ENCODE peak calls at places on chromosomes 13 and 19, in four cellular contexts. L is HepG2, C is K562, D is GM12878. T is an unnamed sample.

GRCh38 chr13:33281951-33282595 is 3.5 kb downstream of the STARD13 start:
- DNase-seq in L (no peak), C (no peak), D (no peak), T (no peak)

GRCh38 chr13:85970727-85971126 is 171.5 kb upstream of the SLITRK6 start:
- DNase-seq in L (no peak), C (no peak), D (no peak), T (no peak)

GRCh38 chr13:106291006-106291405 is 244.5 kb downstream of the EFNB2 start:
- DNase-seq in L (no peak), C (no peak), D (no peak), T (no peak)

GRCh38 chr13:56314755-56315154 is 826.0 kb upstream of the PRR20A start:
- DNase-seq in L (no peak), C (no peak), D (no peak), T (no peak)

GRCh38 chr13:43425234-43425633 is 361.5 kb downstream of the ENOX1 start:
- DNase-seq in L (no peak), C (no peak), D (no peak), T (no peak)

GRCh38 chr13:38602261-38602660 is 84.6 kb upstream of the FREM2 start:
- DNase-seq in L (no peak), C (peak), D (no peak), T (no peak)

GRCh38 chr13:25973085-25973484 is 78.7 kb downstream of the SHISA2 start:
- DNase-seq in L (no peak), C (no peak), D (no peak), T (no peak)

GRCh38 chr13:93745884-93746283 is 519.3 kb downstream of the GPC6 start:
- DNase-seq in L (peak), C (no peak), D (no peak), T (no peak)

GRCh38 chr13:105763851-105764250 is 771.6 kb downstream of the EFNB2 start:
- DNase-seq in L (no peak), C (no peak), D (no peak), T (no peak)

GRCh38 chr13:100983111-100983510 is 308.5 kb upstream of the TMTC4 start:
- DNase-seq in L (no peak), C (no peak), D (no peak), T (no peak)

GRCh38 chr19:42023121-42023942 is 29.3 kb upstream of the ATP1A3 start:
- DNase-seq in L (peak), C (peak), D (no peak), T (peak)

GRCh38 chr13:99655351-99656091 is 154.2 kb downstream of the TM9SF2 start:
- DNase-seq in L (peak), C (no peak), D (no peak), T (no peak)

GRCh38 chr19:6253886-6254285 is 25.9 kb downstream of the MLLT1 start:
- DNase-seq in L (no peak), C (no peak), D (no peak), T (no peak)

GRCh38 chr13:89878904-89879303 is 1468.6 kb upstream of the MIR17HG start:
- DNase-seq in L (no peak), C (no peak), D (no peak), T (no peak)

GRCh38 chr19:39916851-39917396 is 17.5 kb downstream of the FCGBP start:
- DNase-seq in L (no peak), C (peak), D (no peak), T (no peak)

GRCh38 chr13:45538382-45538781 is 73.6 kb downstream of the COG3 start:
- DNase-seq in L (no peak), C (no peak), D (no peak), T (no peak)

GRCh38 chr13:31027136-31027535 is 94.7 kb downstream of the TEX26 start:
- DNase-seq in L (no peak), C (no peak), D (no peak), T (no peak)

GRCh38 chr13:48532146-48532472 is 771 bp downstream of the RCBTB2 start:
- DNase-seq in L (no peak), C (no peak), D (peak), T (peak)

GRCh38 chr13:61110804-61111203 is 304.8 kb downstream of the PCDH20 start:
- DNase-seq in L (no peak), C (no peak), D (no peak), T (no peak)

GRCh38 chr13:36778083-36778671 is 40.8 kb upstream of the RFXAP start:
- DNase-seq in L (peak), C (no peak), D (peak), T (peak)

GRCh38 chr13:112940236-112940635 is 28.8 kb upstream of the MCF2L start:
- DNase-seq in L (no peak), C (no peak), D (no peak), T (no peak)

GRCh38 chr13:96821971-96822370 is 172.3 kb downstream of the OXGR1 start:
- DNase-seq in L (no peak), C (no peak), D (no peak), T (no peak)

GRCh38 chr13:45258339-45258685 is 57.5 kb upstream of the KCTD4 start:
- DNase-seq in L (peak), C (no peak), D (no peak), T (no peak)

GRCh38 chr13:91313103-91313502 is 34.4 kb upstream of the MIR17HG start:
- DNase-seq in L (peak), C (no peak), D (no peak), T (no peak)

GRCh38 chr13:73576291-73576690 is 517.5 kb downstream of the KLF5 start:
- DNase-seq in L (no peak), C (no peak), D (no peak), T (no peak)

GRCh38 chr19:39539165-39539518 is 819 bp downstream of the EID2 start:
- DNase-seq in L (peak), C (peak), D (no peak), T (no peak)

GRCh38 chr13:23639672-23640275 is 69.6 kb downstream of the TNFRSF19 start:
- DNase-seq in L (no peak), C (no peak), D (no peak), T (no peak)

GRCh38 chr19:2827022-2827421 is 7.4 kb downstream of the ZNF554 start:
- DNase-seq in L (no peak), C (no peak), D (no peak), T (no peak)

GRCh38 chr13:42190529-42190928 is 81.4 kb upstream of the AKAP11 start:
- DNase-seq in L (no peak), C (no peak), D (no peak), T (no peak)

GRCh38 chr19:4575267-4575793 is 15.8 kb upstream of the SEMA6B start:
- DNase-seq in L (peak), C (peak), D (no peak), T (peak)

GRCh38 chr19:7700128-7700470 is 1.8 kb downstream of the FCER2 start:
- DNase-seq in L (no peak), C (no peak), D (no peak), T (no peak)

GRCh38 chr19:6378036-6378435 is 2.3 kb upstream of the PSPN start:
- DNase-seq in L (no peak), C (no peak), D (no peak), T (no peak)

GRCh38 chr13:94318418-94318817 is 161.1 kb downstream of the DCT start:
- DNase-seq in L (no peak), C (no peak), D (no peak), T (no peak)

GRCh38 chr19:5805465-5806132 is 732 bp downstream of the NRTN start:
- DNase-seq in L (peak), C (peak), D (no peak), T (peak)

GRCh38 chr13:49308104-49308875 is 60.6 kb downstream of the CDADC1 start:
- DNase-seq in L (peak), C (no peak), D (no peak), T (no peak)

GRCh38 chr19:28242317-28242927 is 970.5 kb downstream of the UQCRFS1 start:
- DNase-seq in L (no peak), C (peak), D (no peak), T (peak)

GRCh38 chr19:45402469-45403070 is 2.3 kb downstream of the PPP1R13L start:
- DNase-seq in L (no peak), C (peak), D (no peak), T (peak)

DNA sequence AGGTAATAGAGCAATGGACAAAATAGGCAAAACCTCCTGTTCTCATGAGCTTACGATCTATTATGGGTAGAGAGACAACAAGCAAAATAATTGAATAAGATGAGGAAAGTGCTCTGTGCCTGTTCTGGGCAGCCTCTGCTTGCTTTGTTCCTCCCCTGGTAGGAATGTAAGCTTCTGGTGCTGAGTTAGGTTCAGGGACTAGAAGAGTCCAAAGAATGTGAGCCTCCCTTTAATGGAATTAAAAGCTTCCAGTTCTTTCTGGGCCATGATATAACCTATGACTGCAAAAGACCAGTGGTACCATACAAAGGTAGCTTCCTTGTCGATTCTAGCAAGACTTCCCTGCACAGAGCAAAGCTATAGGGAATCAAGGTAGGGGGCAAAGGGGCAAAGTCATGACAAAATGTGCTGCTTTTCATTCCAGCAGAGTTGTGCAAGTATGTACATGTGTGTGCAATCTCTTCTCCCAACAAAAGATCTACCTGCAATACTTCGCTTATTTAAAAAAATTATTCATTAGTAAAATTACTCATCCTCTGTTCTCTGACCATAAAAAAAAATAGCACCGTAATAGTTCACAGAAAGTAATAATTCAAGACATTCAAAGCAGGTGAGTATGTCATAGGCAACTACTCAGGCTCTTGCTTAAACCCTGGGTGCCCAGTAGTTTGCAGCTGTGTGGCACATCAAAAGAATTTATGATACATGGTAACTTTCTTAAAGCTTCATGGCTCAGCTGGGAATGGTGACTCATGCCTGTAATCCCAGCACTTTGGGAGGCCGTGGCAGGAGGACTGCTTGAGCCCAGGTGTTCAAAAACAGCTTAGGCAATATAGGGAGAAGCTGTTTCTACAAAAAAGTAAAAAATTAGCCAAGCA is 21.4 kb downstream of the ACOD1 start:
- DNase-seq in L (no peak), C (no peak), D (no peak), T (no peak)
- TF ChIP-seq TCF7 in L (no peak), C (no peak), D (no peak), T (no peak)

DNA sequence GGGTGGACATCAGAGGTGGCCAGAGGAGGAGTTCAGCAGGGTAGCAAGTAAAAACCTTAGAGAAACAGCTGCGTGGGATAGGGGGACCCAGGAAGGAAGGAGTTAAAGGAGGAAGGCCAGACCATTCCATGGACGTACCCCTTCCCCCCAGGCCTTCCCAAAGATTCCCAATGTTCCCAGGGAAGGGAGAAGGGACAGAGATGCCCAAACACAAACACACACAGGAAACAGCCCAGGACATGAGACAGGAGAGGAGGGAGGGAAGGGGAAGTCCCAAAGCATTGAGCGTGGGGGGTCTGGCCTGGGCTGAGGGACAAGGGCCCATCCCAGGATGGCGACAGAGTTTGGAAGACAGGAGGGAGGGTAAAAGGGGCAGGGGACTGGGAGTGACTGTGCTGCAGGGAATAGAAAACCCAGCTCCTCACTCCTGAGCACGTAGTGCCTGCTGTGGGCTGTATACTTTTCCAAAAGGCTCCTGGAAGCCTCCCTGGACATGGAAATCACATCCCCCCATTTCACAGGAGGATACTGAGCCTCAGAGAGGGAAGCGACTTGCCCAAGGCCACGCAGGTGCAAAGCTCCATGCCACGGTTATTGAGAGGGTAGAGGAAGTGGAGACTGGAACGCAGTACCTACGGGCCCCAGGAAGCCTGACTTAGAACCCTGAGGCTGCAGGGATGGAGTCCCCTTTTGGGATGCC is 1.1 kb downstream of the SYDE1 start:
- DNase-seq in L (no peak), C (no peak), D (no peak), T (no peak)
- TF ChIP-seq TCF7 in L (no peak), C (no peak), D (no peak), T (no peak)

DNA sequence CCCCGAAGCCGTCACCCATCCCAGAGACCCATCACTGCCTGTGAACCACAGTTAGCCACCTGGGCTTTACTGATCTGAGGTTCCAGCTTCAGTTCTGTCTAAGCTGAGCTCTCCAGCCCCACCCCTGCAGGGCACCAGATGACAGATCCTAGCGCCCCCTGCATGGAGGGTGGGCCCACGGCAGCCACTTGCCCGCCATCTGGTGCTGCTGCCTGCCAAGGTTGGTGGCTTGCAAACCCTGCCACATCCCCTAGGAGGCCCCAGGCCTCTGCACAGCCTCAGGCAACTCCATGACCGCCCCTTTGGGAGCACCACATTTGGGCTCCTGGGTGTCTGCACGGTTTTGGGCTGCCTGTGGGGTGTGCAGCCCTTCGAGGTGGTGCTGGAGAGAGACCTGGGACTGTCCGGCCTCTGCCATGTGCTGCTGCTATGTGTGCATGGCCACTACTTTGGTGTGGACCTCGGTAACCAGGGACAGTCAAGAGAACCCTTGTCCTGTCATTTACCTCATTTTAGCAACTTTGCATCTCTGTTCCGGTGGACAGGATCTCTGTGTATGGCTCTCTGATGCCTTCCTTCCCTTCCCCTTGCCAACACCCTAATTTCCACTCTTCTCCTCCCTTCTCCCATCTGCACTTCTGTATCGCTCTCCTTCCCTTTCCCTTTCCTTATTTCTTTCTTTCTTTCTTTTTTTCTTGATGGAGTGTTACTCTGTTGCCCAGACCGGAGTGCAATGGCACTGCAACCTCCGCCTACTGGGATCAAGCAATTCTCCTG is 17.4 kb upstream of the SDHAF1 start:
- DNase-seq in L (peak), C (peak), D (no peak), T (peak)
- TF ChIP-seq TCF7 in L (no peak), C (no peak), D (no peak), T (no peak)

DNA sequence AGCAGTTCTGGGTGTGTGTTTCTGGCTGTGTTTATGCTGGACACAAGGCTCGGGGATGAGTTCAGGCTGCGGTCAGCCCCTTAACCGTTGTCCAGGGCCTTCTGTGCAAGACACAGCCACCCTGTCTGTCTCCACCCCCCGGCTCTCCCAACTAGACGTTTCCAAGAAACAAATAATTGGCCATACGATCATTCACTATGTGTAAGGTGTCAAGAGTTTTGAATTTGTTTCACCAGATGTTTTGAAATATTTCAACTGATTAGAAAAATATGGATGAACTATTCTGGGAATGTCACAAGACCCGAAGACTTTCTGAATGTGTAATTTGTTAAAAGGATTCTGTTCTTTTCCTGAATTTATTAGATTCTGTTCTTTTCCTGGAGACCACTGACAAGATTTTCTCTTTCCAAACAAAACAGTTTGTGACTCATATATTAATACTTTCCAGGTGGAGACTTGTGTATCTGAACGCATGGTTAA is 318.2 kb downstream of the MYO16 start:
- DNase-seq in L (no peak), C (no peak), D (no peak), T (no peak)
- TF ChIP-seq TCF7 in L (no peak), C (no peak), D (no peak), T (no peak)

GRCh38 chr19:55114566-55115145 is 2.8 kb downstream of the PPP1R12C start:
- DNase-seq in L (no peak), C (no peak), D (no peak), T (no peak)

GRCh38 chr19:55112781-55113569 is 4.5 kb downstream of the PPP1R12C start:
- DNase-seq in L (no peak), C (peak), D (no peak), T (peak)

GRCh38 chr19:55112246-55112780 is 5.1 kb downstream of the PPP1R12C start:
- DNase-seq in L (no peak), C (no peak), D (no peak), T (no peak)

GRCh38 chr19:55115446-55116065 is 1.9 kb downstream of the PPP1R12C start:
- DNase-seq in L (no peak), C (peak), D (no peak), T (no peak)

DNA sequence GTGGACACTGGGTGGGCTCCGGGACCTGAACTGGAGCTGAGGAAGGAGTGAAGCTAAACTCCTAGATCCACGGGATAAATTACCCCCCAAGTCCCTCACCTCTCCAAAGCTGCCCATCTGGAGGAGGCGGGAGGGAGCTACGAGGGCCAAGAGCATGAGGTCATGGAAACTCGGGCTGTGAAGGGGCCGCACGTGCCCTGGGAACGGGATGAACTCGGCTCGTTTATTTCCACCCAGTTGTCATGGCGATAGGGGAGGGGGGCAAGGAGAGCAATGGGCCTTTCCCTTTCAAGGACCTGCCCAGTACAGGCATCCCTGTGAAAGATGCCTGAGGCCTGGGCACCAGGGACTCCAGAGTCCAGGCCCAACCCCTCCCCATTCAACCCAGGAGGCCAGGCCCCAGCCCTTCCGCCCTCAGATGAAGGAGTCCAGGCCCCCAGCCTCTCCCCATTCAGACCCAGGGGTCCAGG is 3.8 kb downstream of the PPP1R12C start:
- DNase-seq in L (peak), C (peak), D (no peak), T (peak)
- TF ChIP-seq TCF7 in L (no peak), C (no peak), D (no peak), T (no peak)

DNA sequence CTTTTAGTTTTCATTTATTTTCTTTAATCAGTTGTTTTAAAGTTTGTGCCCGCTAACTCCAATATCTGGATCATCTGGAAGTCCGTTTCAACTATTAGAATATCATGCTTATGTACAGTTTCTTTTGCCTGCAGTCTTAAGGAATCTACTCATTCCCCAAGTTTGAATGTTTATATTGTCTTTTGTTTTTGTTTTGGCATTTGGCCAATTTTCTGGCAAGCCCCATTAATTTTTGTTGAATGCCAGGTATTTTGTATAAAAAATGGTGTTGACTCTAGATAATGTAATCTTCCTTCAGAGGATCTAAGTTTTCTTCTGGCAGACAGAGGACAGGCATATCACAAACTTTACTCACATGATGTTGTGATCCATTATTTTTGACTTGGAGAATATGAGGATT is 11.1 kb upstream of the ZNF235 start:
- DNase-seq in L (no peak), C (no peak), D (no peak), T (no peak)
- TF ChIP-seq TCF7 in L (no peak), C (no peak), D (no peak), T (no peak)

GRCh38 chr19:35330475-35330874 is 1.5 kb downstream of the CD22 start:
- DNase-seq in L (no peak), C (no peak), D (peak), T (no peak)
- TF ChIP-seq TCF7 in L (no peak), C (no peak), D (no peak), T (no peak)

T was measured in WTC11.